ENCODE peak calls at places on chromosomes 1 and 21, in five cellular contexts. T is HS-5, U is HCEC 1CT, N is kidney epithelial cell, A is HL-60. P is an unnamed sample.
A peak's percentile ranks its signal among the peaks of the same experiment; 100 is the strongest.

GRCh38 chr1:30511106-30511505 is 212.3 kb downstream of the MATN1 start:
- DNase-seq in A (no peak), N (no peak), U (no peak), T (no peak), P (no peak)

GRCh38 chr1:158989424-158989823 is 20.3 kb upstream of the IFI16 start:
- DNase-seq in T (no peak), N (no peak), U (no peak), A (no peak), P (no peak)

GRCh38 chr1:20936621-20937020 is 149.5 kb upstream of the HP1BP3 start:
- DNase-seq in N (no peak), T (no peak), U (no peak), A (no peak), P (no peak)

GRCh38 chr21:35924714-35925301 is 135.5 kb downstream of the SETD4 start:
- DNase-seq in U (peak; percentile 85), T (peak; percentile 16), A (peak; percentile 28), N (peak; percentile 83), P (no peak)

GRCh38 chr1:39154553-39155361 is 49.7 kb upstream of the MACF1 start:
- DNase-seq in N (no peak), T (peak; percentile 79), A (no peak), U (peak; percentile 89), P (no peak)

GRCh38 chr1:179815642-179816041 is 62.0 kb downstream of the TOR1AIP2 start:
- DNase-seq in U (no peak), A (no peak), T (no peak), N (no peak), P (no peak)

GRCh38 chr1:47934243-47934805 is 62.9 kb downstream of the TRABD2B start:
- DNase-seq in U (no peak), T (no peak), A (no peak), N (peak; percentile 71), P (no peak)

GRCh38 chr1:115524211-115524610 is 117.6 kb upstream of the VANGL1 start:
- DNase-seq in T (no peak), U (no peak), A (no peak), N (no peak), P (no peak)

GRCh38 chr1:109493805-109494539 is at the start of gene CYB561D1:
- DNase-seq in N (no peak), A (peak; percentile 65), U (peak; percentile 78), T (peak; percentile 55), P (peak; percentile 45)

GRCh38 chr1:234759888-234760287 is 149.9 kb upstream of the IRF2BP2 start:
- DNase-seq in T (no peak), N (no peak), U (no peak), A (no peak), P (no peak)

GRCh38 chr1:230308039-230308438 is 118.1 kb downstream of the PGBD5 start:
- DNase-seq in T (peak; percentile 24), U (peak; percentile 50), N (peak; percentile 87), A (no peak), P (no peak)

GRCh38 chr1:201883786-201884185 is 4.9 kb upstream of the SHISA4 start:
- DNase-seq in T (no peak), A (peak; percentile 16), U (peak; percentile 63), N (no peak), P (peak; percentile 24)

GRCh38 chr1:180194546-180195207 is 35.4 kb upstream of the LHX4 start:
- DNase-seq in A (no peak), N (no peak), U (no peak), T (no peak), P (no peak)

GRCh38 chr1:234477373-234478151 is 1.4 kb downstream of the TARBP1 start:
- DNase-seq in U (no peak), A (no peak), T (no peak), N (no peak), P (no peak)

GRCh38 chr1:3019007-3019515 is 2.2 kb upstream of the ACTRT2 start:
- DNase-seq in A (no peak), N (no peak), U (no peak), T (no peak), P (no peak)

GRCh38 chr1:221532071-221532755 is 209.7 kb downstream of the DUSP10 start:
- DNase-seq in N (no peak), A (no peak), T (no peak), U (no peak), P (no peak)

GRCh38 chr1:230456478-230456877 is 30.3 kb upstream of the PGBD5 start:
- DNase-seq in N (no peak), U (no peak), A (no peak), T (no peak), P (no peak)

GRCh38 chr1:56644941-56645662 is at the start of gene PRKAA2:
- DNase-seq in A (no peak), T (no peak), U (peak; percentile 40), N (no peak), P (no peak)

GRCh38 chr1:168863647-168864234 is 134.7 kb upstream of the DPT start:
- DNase-seq in T (no peak), N (no peak), U (no peak), A (no peak), P (no peak)

GRCh38 chr1:2101946-2102345 is 51.7 kb downstream of the PRKCZ start:
- DNase-seq in A (no peak), U (no peak), T (no peak), N (no peak), P (no peak)

GRCh38 chr1:26780344-26780957 is 7.3 kb upstream of the PIGV start:
- DNase-seq in U (no peak), N (no peak), A (no peak), T (no peak), P (no peak)

GRCh38 chr1:19460535-19461351 is 24.6 kb downstream of the CAPZB start:
- DNase-seq in T (no peak), A (no peak), U (no peak), N (no peak), P (no peak)

GRCh38 chr1:20721117-20722061 is 3.6 kb upstream of the KIF17 start:
- DNase-seq in A (no peak), N (no peak), T (no peak), U (no peak), P (no peak)

GRCh38 chr21:38954450-38955059 is 148.8 kb downstream of the ETS2 start:
- DNase-seq in N (no peak), A (no peak), T (no peak), U (no peak), P (no peak)

GRCh38 chr1:26582836-26583460 is 53.4 kb downstream of the RPS6KA1 start:
- DNase-seq in U (peak; percentile 85), T (peak; percentile 31), A (no peak), N (peak; percentile 67), P (peak; percentile 58)

GRCh38 chr1:163928080-163928479 is 606.3 kb downstream of the NUF2 start:
- DNase-seq in T (no peak), A (no peak), N (no peak), U (no peak), P (no peak)

GRCh38 chr1:109253803-109254620 is 4.7 kb downstream of the CELSR2 start:
- DNase-seq in A (no peak), N (peak; percentile 43), T (no peak), U (no peak), P (no peak)

P was measured in GF-D8.